ENCODE peak calls at places on chromosome 16, in nine cellular contexts. A, E, M, X, V, W, L, O and Z are unnamed samples.

GRCh38 chr16:17018715-17019014 is 452.1 kb downstream of the XYLT1 start:
- DNase-seq in A (no peak), E (no peak), M (no peak), X (no peak), V (no peak), W (no peak), L (no peak), O (no peak), Z (no peak)

GRCh38 chr16:674968-675883 is at the start of gene RHBDL1:
- DNase-seq in A (peak; percentile 50), E (no peak), M (no peak), X (no peak), V (no peak), W (no peak), L (peak; percentile 80), O (no peak), Z (no peak)

GRCh38 chr16:17515421-17516210 is 44.9 kb upstream of the XYLT1 start:
- DNase-seq in A (no peak), E (no peak), M (no peak), X (no peak), V (no peak), W (no peak), L (no peak), O (no peak), Z (no peak)

GRCh38 chr16:79212114-79212791 is 388.3 kb downstream of the MAF start:
- DNase-seq in A (no peak), E (no peak), M (no peak), X (no peak), V (no peak), W (no peak), L (no peak), O (no peak), Z (no peak)

GRCh38 chr16:79307214-79307613 is 293.3 kb downstream of the MAF start:
- DNase-seq in A (no peak), E (peak; percentile 72), M (no peak), X (peak; percentile 58), V (peak; percentile 38), W (no peak), L (no peak), O (no peak), Z (peak; percentile 64)

GRCh38 chr16:73753931-73754330 is 542.7 kb upstream of the PSMD7 start:
- DNase-seq in A (peak; percentile 24), E (no peak), M (no peak), X (no peak), V (no peak), W (no peak), L (no peak), O (no peak), Z (no peak)

GRCh38 chr16:27918755-27919154 is 144.8 kb downstream of the GSG1L start:
- DNase-seq in A (no peak), E (no peak), M (no peak), X (no peak), V (no peak), W (no peak), L (no peak), O (no peak), Z (no peak)

GRCh38 chr16:73057369-73058210 is 9.7 kb upstream of the ZFHX3 start:
- DNase-seq in A (peak; percentile 58), E (no peak), M (peak; percentile 54), X (no peak), V (peak; percentile 55), W (peak; percentile 61), L (peak; percentile 76), O (no peak), Z (no peak)

GRCh38 chr16:49608095-49608494 is 234.5 kb downstream of the C16orf78 start:
- DNase-seq in A (peak; percentile 8), E (no peak), M (no peak), X (no peak), V (no peak), W (no peak), L (no peak), O (no peak), Z (peak; percentile 43)

GRCh38 chr16:81523387-81524115 is 78.9 kb downstream of the CMIP start:
- DNase-seq in A (peak; percentile 70), E (no peak), M (peak; percentile 44), X (peak; percentile 46), V (peak; percentile 79), W (peak; percentile 59), L (no peak), O (peak; percentile 41), Z (peak; percentile 74)

GRCh38 chr16:53024045-53024444 is 28.7 kb downstream of the CHD9NB start:
- DNase-seq in A (no peak), E (no peak), M (no peak), X (no peak), V (no peak), W (no peak), L (no peak), O (no peak), Z (no peak)

GRCh38 chr16:11539635-11540034 is 47.1 kb downstream of the LITAF start:
- DNase-seq in A (no peak), E (no peak), M (no peak), X (no peak), V (no peak), W (no peak), L (no peak), O (no peak), Z (no peak)

GRCh38 chr16:79482011-79482410 is 118.5 kb downstream of the MAF start:
- DNase-seq in A (no peak), E (no peak), M (no peak), X (no peak), V (no peak), W (no peak), L (no peak), O (no peak), Z (no peak)

GRCh38 chr16:2838928-2839327 is 8.8 kb downstream of the ZG16B start:
- DNase-seq in A (peak; percentile 86), E (peak; percentile 80), M (peak; percentile 32), X (no peak), V (peak; percentile 74), W (no peak), L (peak; percentile 90), O (peak; percentile 65), Z (no peak)

GRCh38 chr16:19179890-19180490 is 11.9 kb downstream of the SYT17 start:
- DNase-seq in A (peak; percentile 52), E (peak; percentile 70), M (peak; percentile 35), X (peak; percentile 66), V (peak; percentile 33), W (no peak), L (peak; percentile 72), O (no peak), Z (peak; percentile 78)

DNA sequence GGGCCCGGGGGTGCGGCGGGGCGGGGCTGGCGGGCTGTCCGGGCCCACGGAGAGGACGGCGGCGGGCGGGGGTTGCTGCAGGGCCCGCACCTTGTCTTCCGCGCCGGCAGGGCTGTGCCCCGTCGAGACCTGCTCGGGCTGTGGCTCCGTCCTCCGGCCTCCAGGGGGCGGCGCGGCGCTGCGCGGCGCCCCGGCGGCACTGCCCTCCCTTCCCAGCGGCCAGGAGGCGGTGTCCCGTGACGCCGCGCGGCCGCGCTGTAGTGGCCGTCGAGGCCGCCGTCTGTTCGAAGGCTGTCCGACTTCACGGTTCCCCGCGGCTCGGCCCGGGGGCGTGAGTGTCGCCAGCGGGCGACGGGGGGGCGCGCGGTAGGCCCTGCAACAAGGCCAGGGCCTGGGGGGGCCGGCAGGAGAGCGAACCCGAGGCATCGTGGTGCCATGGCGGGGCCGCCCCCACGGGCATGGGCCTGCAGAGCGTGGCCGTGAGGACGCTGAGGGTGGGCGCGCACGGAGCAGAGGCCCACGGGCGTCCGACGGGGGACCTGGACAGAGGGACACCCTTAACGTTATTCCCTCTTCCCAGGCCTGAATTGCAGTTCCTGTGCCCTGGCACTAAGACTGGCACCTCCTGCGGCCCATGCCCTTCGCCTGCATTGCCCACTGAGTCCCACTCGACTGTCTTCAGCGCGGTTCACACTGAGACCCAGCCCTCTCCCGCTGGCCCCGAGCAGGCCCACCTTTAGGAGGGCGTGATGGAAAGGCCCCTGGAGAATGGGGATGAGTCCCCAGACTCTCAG is at the start of gene PLEKHG4:
- DNase-seq in A (peak; percentile 71), E (peak; percentile 79), M (peak; percentile 75), X (peak; percentile 85), V (peak; percentile 69), W (peak; percentile 85), L (peak; percentile 99), O (no peak), Z (no peak)
- TF ChIP-seq CTCF in A (peak; percentile 41), E (peak; percentile 27), M (peak; percentile 42), X (peak; percentile 74), V (peak; percentile 88), W (peak; percentile 91), L (peak; percentile 62), O (peak; percentile 55), Z (peak; percentile 69)

GRCh38 chr16:51134269-51134812 is 16.7 kb downstream of the SALL1 start:
- DNase-seq in A (peak; percentile 5), E (no peak), M (no peak), X (no peak), V (no peak), W (no peak), L (peak; percentile 39), O (no peak), Z (no peak)
- H3K4me3 ChIP-seq in A (peak overlapping the region; percentile 21), E (no peak overlapping the region), M (no peak overlapping the region), X (no peak overlapping the region), V (no peak overlapping the region), W (no peak overlapping the region), L (no peak overlapping the region), O (peak overlapping the region; percentile 20), Z (no peak overlapping the region)

GRCh38 chr16:89241187-89242003 is 23.9 kb downstream of the ZNF778 start:
- DNase-seq in A (peak; percentile 89), E (peak; percentile 73), M (peak; percentile 75), X (peak; percentile 84), V (peak; percentile 71), W (peak; percentile 84), L (peak; percentile 87), O (peak; percentile 32), Z (peak; percentile 82)

GRCh38 chr16:89232107-89232506 is 14.6 kb downstream of the ZNF778 start:
- DNase-seq in A (no peak), E (no peak), M (no peak), X (no peak), V (no peak), W (no peak), L (no peak), O (no peak), Z (no peak)

GRCh38 chr16:89233678-89234490 is 16.4 kb downstream of the ZNF778 start:
- DNase-seq in A (no peak), E (no peak), M (no peak), X (no peak), V (no peak), W (no peak), L (no peak), O (no peak), Z (no peak)

GRCh38 chr16:89242795-89243200 is 25.3 kb downstream of the ZNF778 start:
- DNase-seq in A (no peak), E (no peak), M (no peak), X (no peak), V (peak; percentile 24), W (no peak), L (no peak), O (no peak), Z (no peak)

DNA sequence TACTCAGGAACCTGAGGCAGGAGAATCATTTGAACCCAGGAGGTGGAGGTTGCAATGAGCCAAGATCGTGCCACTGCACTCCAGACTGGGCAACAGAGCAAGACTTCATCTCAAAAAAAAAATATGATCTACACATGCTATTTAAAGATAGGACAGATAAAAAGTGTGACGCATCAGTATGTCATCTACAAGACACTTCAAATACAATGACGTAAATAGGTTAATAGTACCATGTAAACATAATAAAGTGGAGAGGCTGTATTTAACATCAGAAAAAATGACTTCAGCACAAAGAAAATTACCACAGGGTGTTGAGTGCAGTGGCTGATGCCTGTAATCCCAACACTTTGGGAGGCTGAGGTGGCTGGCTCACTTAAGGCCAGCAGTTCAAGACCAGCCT is 20.2 kb downstream of the ZNF778 start:
- DNase-seq in A (no peak), E (no peak), M (no peak), X (no peak), V (no peak), W (no peak), L (no peak), O (no peak), Z (no peak)
- H3K9me3 ChIP-seq in A (no peaks in the 10 kb centered on the region), E (no peaks in the 10 kb centered on the region), M (no peaks in the 10 kb centered on the region), X (no peaks in the 10 kb centered on the region), V (no peaks in the 10 kb centered on the region), W (no peaks in the 10 kb centered on the region), L (no peaks in the 10 kb centered on the region), O (peaks cover 2% of the 10 kb centered on the region), Z (no peaks in the 10 kb centered on the region)

GRCh38 chr16:55508941-55509920 is at the start of gene LPCAT2:
- DNase-seq in A (peak; percentile 91), E (peak; percentile 90), M (peak; percentile 88), X (peak; percentile 91), V (peak; percentile 86), W (peak; percentile 92), L (peak; percentile 94), O (peak; percentile 67), Z (peak; percentile 91)
- TF ChIP-seq CTCF in A (no peak), E (no peak), M (no peak), X (no peak), V (no peak), W (no peak), L (no peak), O (no peak), Z (no peak)